ENCODE peak calls at places on chromosomes 12 and 14, in four cellular contexts. B is adipocyte, F is BJ, R is sigmoid colon. J is an unnamed sample.
A peak's percentile ranks its signal among the peaks of the same experiment; 100 is the strongest.

GRCh38 chr12:122089080-122089479 is 10.5 kb downstream of the MLXIP start:
- DNase-seq in B (no peak), F (no peak), R (no peak), J (no peak)

GRCh38 chr14:96363751-96364336 is 518 bp downstream of the GSKIP start:
- DNase-seq in B (peak; percentile 66), F (no peak), R (peak; percentile 70), J (no peak)

GRCh38 chr12:1117970-1118563 is 127.0 kb downstream of the ERC1 start:
- DNase-seq in B (peak; percentile 85), F (no peak), R (peak; percentile 81), J (peak; percentile 43)

GRCh38 chr14:69636051-69636639 is 24.7 kb downstream of the SUSD6 start:
- DNase-seq in B (no peak), F (no peak), R (no peak), J (no peak)

GRCh38 chr12:8712572-8712971 is 14.8 kb downstream of the RIMKLB start:
- DNase-seq in B (no peak), F (no peak), R (no peak), J (no peak)

GRCh38 chr14:38207830-38208815 is at the start of gene SSTR1:
- DNase-seq in B (peak; percentile 9), F (no peak), R (no peak), J (no peak)

GRCh38 chr14:50647282-50647681 is 20.8 kb downstream of the SAV1 start:
- DNase-seq in B (no peak), F (no peak), R (no peak), J (no peak)

GRCh38 chr12:121955258-121956040 is 37.1 kb downstream of the CFAP251 start:
- DNase-seq in B (peak; percentile 34), F (no peak), R (no peak), J (no peak)

GRCh38 chr14:70832536-70833305 is 23.4 kb upstream of the MAP3K9 start:
- DNase-seq in B (no peak), F (no peak), R (no peak), J (no peak)

GRCh38 chr12:56188116-56188785 is 1.0 kb downstream of the SMARCC2 start:
- DNase-seq in B (peak; percentile 29), F (no peak), R (no peak), J (no peak)

GRCh38 chr12:95980437-95980836 is 15.7 kb downstream of the HAL start:
- DNase-seq in B (no peak), F (no peak), R (no peak), J (no peak)

GRCh38 chr12:82425241-82425640 is 66.9 kb downstream of the METTL25 start:
- DNase-seq in B (peak; percentile 59), F (peak; percentile 4), R (no peak), J (no peak)
- H3K4me3 ChIP-seq in B (no peak overlapping the region), F (no peak overlapping the region), R (no peak overlapping the region), J (no peak overlapping the region)

DNA sequence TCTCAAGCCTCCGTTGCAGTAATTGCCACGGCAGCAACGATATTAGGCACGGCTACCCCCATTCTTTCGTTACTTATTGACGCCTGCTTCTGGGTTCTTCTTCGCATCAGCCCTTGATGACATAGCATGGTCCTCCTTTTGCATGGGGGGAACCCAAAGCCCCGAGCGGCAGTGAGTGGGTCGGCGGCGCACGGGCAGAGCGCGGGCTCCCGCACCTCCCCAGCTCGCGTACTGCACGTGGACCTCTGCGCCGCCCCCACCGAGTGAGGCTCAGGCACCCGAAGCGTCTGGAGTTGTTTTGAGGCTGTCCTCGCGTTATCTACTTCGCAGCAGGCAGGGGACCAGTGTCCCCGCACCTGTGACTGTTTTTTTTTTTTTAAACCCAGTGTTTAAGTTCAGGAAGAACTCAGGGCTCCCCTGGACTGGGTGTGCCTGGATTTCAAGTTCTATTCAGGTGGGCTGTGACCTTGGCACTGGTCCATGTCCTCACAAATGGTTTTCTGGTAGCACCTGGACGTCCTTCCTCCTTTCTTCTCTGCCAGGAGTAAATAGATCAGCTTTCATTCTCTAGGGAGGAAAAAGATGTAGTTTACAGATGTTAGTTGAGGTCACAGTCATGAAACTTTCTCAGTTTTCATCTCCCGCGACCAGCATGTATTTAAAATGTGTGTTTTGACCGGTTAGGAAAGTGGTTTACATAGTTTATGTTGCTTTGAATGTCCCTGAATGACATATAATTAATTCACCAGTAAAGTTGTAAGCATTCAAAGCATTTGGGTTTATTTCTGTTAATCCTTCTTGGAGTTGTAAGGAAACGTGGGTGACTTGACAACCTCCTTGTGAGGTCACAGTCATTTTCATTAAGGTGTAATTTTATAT is 1.4 kb upstream of the FOXN4 start:
- DNase-seq in B (peak; percentile 10), F (no peak), R (no peak), J (no peak)
- H3K4me3 ChIP-seq in B (peak overlapping the region; percentile 67), F (no peak overlapping the region), R (peak overlapping the region; percentile 46), J (peak overlapping the region; percentile 52)

GRCh38 chr12:93483151-93483807 is 16.0 kb downstream of the MRPL42 start:
- DNase-seq in B (no peak), F (no peak), R (no peak), J (no peak)

GRCh38 chr12:93484315-93484981 is 17.1 kb downstream of the MRPL42 start:
- DNase-seq in B (peak; percentile 23), F (no peak), R (no peak), J (no peak)

GRCh38 chr12:93482721-93483120 is 15.4 kb downstream of the MRPL42 start:
- DNase-seq in B (no peak), F (no peak), R (no peak), J (no peak)
- H3K4me3 ChIP-seq in B (no peak overlapping the region), F (no peak overlapping the region), R (no peak overlapping the region), J (no peak overlapping the region)

GRCh38 chr14:71948101-71948500 is 15.9 kb downstream of the RGS6 start:
- DNase-seq in B (no peak), F (no peak), R (no peak), J (no peak)

GRCh38 chr14:71956920-71957563 is 24.8 kb downstream of the RGS6 start:
- DNase-seq in B (no peak), F (no peak), R (no peak), J (no peak)

DNA sequence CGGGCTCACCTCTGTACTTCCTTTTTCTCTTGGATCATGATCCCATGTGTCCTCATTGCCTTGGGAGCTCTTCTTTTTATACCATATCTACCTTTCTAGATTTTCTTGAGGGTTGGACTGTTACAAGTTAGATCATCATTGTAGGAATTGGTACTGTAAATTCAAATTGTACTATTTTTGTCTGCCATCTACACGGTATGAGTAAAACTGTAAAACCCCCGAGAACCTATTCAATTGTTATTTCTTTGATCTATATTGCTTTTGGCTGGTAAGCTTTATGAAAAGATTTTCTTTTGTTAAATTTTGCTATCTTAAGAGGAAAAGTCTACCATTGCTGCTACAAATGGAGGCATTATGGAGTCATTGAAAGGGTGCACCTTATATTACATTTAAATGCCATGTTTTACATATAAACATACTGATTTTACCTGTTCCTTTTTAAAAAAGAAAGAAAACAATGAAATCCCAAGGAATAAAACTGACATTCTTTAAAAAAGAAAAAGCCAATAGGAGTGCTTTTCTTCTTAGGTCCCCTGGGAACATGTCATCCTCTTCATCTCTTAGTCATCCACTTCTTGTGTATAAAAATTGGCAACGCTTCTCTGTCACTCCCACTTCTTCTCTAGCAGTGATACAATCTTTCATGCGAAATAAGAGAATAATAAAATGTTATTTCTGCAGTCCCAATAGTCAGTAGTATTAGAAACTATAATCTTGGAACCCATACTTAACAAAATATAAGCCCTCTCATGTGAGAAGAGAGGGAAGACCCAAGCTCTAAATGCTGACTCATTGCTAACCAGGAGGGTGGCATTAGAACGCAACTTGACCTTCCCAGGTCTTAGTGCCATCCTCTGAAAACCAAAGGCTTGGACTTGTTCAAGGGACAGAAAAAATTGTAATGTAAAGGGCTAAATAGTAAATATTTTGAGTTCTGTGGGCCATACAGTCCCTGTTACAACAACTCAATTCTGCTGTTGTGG is 20.4 kb downstream of the RGS6 start:
- DNase-seq in B (no peak), F (no peak), R (no peak), J (no peak)
- H3K4me3 ChIP-seq in B (no peak overlapping the region), F (no peak overlapping the region), R (no peak overlapping the region), J (no peak overlapping the region)

DNA sequence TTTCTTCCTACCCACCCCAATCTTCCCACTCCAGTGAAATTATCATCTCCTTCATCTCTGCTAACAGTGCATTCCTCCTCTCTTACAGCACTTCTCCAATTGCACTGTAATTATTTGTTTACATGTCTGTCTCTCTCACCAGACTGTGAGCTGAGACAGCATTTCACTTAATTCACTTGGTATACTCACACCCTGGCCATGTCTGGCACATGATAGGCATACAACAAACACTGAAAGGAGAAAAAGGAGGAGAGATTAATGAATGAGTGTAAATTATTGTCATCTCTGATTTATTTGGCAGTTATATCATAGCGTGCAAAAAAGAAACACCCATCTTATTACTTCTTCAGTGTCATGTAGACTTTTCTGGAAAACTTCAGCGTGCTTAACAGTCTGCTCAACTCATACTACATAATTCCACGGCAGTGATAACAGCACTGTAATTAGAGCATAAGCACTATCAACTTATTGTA is 452.3 kb downstream of the ADAMTS20 start:
- DNase-seq in B (peak; percentile 44), F (no peak), R (no peak), J (no peak)
- H3K4me3 ChIP-seq in B (no peak overlapping the region), F (no peak overlapping the region), R (no peak overlapping the region), J (no peak overlapping the region)

DNA sequence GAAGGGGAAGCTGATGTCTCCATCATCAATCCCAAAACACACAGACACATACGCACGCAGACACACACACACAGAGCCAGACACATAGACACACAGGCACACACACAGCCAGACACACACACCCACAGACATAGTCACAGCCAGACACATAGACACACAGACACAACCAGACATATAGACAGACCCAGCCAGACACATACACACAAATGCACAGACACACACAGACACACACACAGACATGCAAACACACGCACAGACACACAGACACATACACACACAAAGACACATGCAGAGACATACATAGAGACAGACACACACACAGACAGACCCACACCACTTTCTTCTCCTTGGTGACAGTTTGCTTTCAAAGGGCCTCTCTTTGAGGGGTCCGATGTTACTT is 6.3 kb downstream of the CCDC197 start:
- DNase-seq in B (no peak), F (no peak), R (no peak), J (no peak)
- H3K4me3 ChIP-seq in B (no peak overlapping the region), F (no peak overlapping the region), R (no peak overlapping the region), J (no peak overlapping the region)

GRCh38 chr14:54349713-54350112 is 47.1 kb upstream of the CDKN3 start:
- DNase-seq in B (no peak), F (no peak), R (no peak), J (no peak)
- H3K4me3 ChIP-seq in B (peak overlapping the region; percentile 73), F (no peak overlapping the region), R (no peak overlapping the region), J (no peak overlapping the region)

DNA sequence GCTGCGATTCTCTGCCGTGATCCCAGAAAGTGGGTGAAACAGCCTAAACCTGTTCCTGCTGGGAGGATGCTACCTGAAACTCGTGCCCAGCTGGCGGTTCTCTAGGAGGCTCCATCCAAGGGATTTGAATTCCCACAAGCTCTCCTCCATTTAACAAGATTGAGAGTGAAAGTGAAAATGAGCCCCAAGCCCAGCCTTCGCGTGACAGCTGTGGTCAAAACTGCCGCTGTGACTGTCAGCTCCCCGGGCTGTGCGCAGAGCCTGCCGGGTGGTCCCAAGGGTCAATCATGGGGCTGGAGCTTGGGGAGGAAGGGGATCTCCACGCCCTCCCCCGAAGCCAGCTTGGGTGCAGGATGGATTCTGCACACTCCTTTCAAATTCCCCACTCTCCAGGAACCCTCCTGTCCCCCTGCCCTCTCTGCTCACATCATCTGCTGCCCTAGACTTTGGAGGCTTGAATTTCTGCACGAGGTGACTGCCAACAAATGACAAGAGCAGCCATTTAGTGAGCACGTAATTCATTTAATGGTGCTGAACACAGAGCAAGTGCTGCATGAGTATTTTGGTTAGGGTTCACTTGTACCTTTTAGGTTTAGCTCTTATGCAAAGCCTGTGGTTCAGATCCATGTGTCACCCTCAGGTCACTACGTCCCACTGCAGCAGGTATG is 5.3 kb downstream of the ASB2 start:
- DNase-seq in B (no peak), F (no peak), R (no peak), J (no peak)
- H3K4me3 ChIP-seq in B (peak overlapping the region; percentile 49), F (no peak overlapping the region), R (peak overlapping the region; percentile 29), J (no peak overlapping the region)

GRCh38 chr12:98513379-98514318 is 1.7 kb upstream of the TMPO start:
- DNase-seq in B (no peak), F (no peak), R (no peak), J (no peak)
- H3K4me3 ChIP-seq in B (no peak overlapping the region), F (no peak overlapping the region), R (no peak overlapping the region), J (no peak overlapping the region)

J was measured in iPS DF 6.9.